ENCODE peak calls at places on chromosome 9, in seven cellular contexts. A is SJCRH30; K is CD8-positive, alpha-beta memory T cell; S is prostate gland; L is IMR-90; X is upper lobe of left lung; H is PC-9. Y is an unnamed sample.

GRCh38 chr9:6590772-6591384 is 54.7 kb downstream of the GLDC start:
- DNase-seq in A (no peak), K (no peak), S (no peak), L (no peak), X (no peak), H (peak; percentile 79), Y (no peak)

GRCh38 chr9:12889402-12890106 is 114.7 kb downstream of the LURAP1L start:
- DNase-seq in A (no peak), K (no peak), S (no peak), L (no peak), X (no peak), H (no peak), Y (no peak)

GRCh38 chr9:129336601-129337286 is 158.7 kb upstream of the IER5L start:
- DNase-seq in A (no peak), K (peak; percentile 53), S (peak; percentile 75), L (peak; percentile 55), X (peak; percentile 90), H (no peak), Y (no peak)

GRCh38 chr9:22044583-22044982 is 35.5 kb upstream of the CDKN2B start:
- DNase-seq in A (peak; percentile 14), K (no peak), S (no peak), L (peak; percentile 87), X (no peak), H (peak; percentile 53), Y (no peak)

GRCh38 chr9:26656003-26656940 is 236.3 kb downstream of the CAAP1 start:
- DNase-seq in A (peak; percentile 72), K (no peak), S (peak; percentile 8), L (peak; percentile 15), X (no peak), H (no peak), Y (no peak)

GRCh38 chr9:34628656-34629491 is at the start of gene ARID3C:
- DNase-seq in A (no peak), K (no peak), S (no peak), L (no peak), X (peak; percentile 92), H (no peak), Y (no peak)

GRCh38 chr9:121837113-121838010 is 185.9 kb downstream of the DAB2IP start:
- DNase-seq in A (no peak), K (no peak), S (no peak), L (peak; percentile 85), X (peak; percentile 12), H (no peak), Y (peak; percentile 51)

GRCh38 chr9:5140151-5140550 is 45.3 kb downstream of the INSL6 start:
- DNase-seq in A (no peak), K (no peak), S (no peak), L (peak; percentile 4), X (no peak), H (no peak), Y (no peak)

GRCh38 chr9:69168709-69169217 is 5.3 kb upstream of the TJP2 start:
- DNase-seq in A (no peak), K (peak; percentile 48), S (peak; percentile 66), L (peak; percentile 82), X (no peak), H (peak; percentile 85), Y (peak; percentile 16)

GRCh38 chr9:127852829-127853228 is 1.6 kb downstream of the ENG start:
- DNase-seq in A (no peak), K (no peak), S (no peak), L (no peak), X (no peak), H (no peak), Y (no peak)

GRCh38 chr9:79976501-79977444 is 405.0 kb downstream of the TLE4 start:
- DNase-seq in A (peak; percentile 74), K (no peak), S (no peak), L (no peak), X (peak; percentile 49), H (no peak), Y (no peak)

GRCh38 chr9:94922691-94923107 is 196.2 kb downstream of the AOPEP start:
- DNase-seq in A (no peak), K (no peak), S (peak; percentile 53), L (peak; percentile 64), X (no peak), H (peak; percentile 84), Y (no peak)

GRCh38 chr9:37364751-37365360 is 57.6 kb upstream of the GRHPR start:
- DNase-seq in A (no peak), K (no peak), S (no peak), L (no peak), X (no peak), H (no peak), Y (no peak)

GRCh38 chr9:20980713-20981481 is 50.5 kb downstream of the HACD4 start:
- DNase-seq in A (peak; percentile 14), K (no peak), S (peak; percentile 11), L (peak; percentile 93), X (no peak), H (no peak), Y (peak; percentile 40)

DNA sequence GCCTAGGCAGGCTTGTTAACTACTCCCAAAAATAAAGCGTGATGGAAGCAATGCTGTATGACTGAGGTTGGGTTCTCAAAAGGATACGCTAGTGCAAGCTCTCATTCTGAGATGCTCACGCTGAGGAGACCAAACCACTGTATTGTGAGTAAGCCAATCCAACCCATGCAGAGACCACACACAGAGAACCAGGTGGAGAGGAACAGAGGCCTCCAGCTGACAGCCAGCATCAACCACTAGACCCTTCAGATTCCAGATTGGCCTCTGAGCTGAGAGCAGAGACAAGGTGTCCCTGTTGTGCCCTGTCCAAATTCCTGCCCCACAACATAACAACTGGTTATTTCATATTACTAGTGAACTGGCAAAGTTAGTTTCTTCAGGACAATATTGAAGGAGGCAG is 4.5 kb downstream of the TSTD2 start:
- DNase-seq in A (peak; percentile 90), K (no peak), S (no peak), L (no peak), X (no peak), H (no peak), Y (no peak)
- H3K27ac ChIP-seq in A (peak overlapping the region; percentile 35), K (no peak overlapping the region), S (no peak overlapping the region), L (no peak overlapping the region), X (no peak overlapping the region), H (no peak overlapping the region), Y (no peak overlapping the region)

GRCh38 chr9:31290731-31291130 is 1093.7 kb upstream of the ACO1 start:
- DNase-seq in A (no peak), K (no peak), S (no peak), L (no peak), X (no peak), H (no peak), Y (no peak)
- H3K4me1 ChIP-seq in A (no peaks in the 10 kb centered on the region), K (no peaks in the 10 kb centered on the region), S (no peaks in the 10 kb centered on the region), L (no peaks in the 10 kb centered on the region), X (no peaks in the 10 kb centered on the region), H (no peaks in the 10 kb centered on the region), Y (no peaks in the 10 kb centered on the region)

DNA sequence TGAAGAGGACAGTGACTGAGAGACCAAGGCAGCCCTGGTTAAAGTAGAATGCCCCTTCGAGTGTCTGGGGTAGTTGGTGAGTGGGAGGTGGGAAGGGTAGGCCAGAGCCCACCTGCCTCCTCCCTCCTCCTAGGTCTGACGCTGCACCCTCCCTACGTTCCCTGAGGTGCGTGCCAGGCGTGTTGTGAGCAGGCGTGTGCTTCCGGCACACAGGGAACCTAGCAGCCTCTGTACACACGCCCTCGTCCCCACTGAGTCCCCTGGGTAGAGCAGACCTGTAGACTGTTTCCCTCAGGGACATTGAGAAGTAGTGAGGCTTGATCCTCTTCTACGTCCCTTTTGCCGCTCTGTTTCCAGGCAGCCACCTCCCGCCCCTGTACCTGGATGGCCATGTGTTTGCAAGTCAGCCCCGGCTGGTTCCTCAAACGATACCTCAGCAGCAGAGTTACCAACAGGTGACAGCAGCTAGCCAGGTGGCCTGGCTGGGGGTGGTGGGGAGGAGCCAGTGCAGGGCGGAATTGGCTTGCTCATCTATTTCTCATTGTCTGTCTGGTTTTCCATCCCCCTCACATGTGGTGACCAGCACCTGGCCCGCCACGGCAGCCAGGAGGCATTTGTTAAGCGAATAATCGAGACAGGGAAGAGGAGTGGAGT is 16.9 kb upstream of the POMT1 start:
- DNase-seq in A (no peak), K (no peak), S (no peak), L (no peak), X (no peak), H (no peak), Y (no peak)
- H3K27ac ChIP-seq in A (no peak overlapping the region), K (no peak overlapping the region), S (peak overlapping the region; percentile 35), L (no peak overlapping the region), X (no peak overlapping the region), H (no peak overlapping the region), Y (no peak overlapping the region)

GRCh38 chr9:135889564-135890189 is 17.7 kb downstream of the CAMSAP1 start:
- DNase-seq in A (no peak), K (no peak), S (no peak), L (no peak), X (no peak), H (no peak), Y (no peak)
- H3K4me1 ChIP-seq in A (peaks cover 18% of the 10 kb centered on the region), K (peaks cover 54% of the 10 kb centered on the region), S (peaks cover 12% of the 10 kb centered on the region), L (peaks cover 24% of the 10 kb centered on the region), X (peaks cover 46% of the 10 kb centered on the region), H (no peaks in the 10 kb centered on the region), Y (peaks cover 38% of the 10 kb centered on the region)

DNA sequence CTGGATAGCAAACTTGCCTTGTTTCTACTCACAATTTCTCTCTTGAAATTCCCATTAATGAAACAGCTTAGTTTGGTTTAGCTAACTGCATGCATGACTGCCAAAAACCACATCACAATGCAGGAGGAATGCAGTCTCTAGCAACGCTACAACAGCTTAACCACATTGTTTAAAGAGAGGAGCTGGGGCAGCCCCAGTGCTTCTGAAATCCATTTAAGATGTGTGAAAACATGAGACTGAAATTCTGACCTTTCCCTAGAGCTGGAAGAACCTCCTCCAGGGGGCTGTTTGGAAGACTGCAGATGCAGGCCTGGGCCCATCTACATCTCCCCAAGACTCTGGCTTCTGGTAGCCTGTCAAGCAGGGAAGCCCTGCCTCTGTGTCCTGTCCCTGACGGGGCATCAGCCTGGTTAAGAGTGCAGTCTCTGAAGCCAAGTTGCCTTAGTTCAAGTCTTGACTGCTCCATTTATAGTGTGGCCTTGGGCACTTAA is 157.1 kb downstream of the ZNF462 start:
- DNase-seq in A (peak; percentile 72), K (no peak), S (no peak), L (peak; percentile 96), X (no peak), H (peak; percentile 37), Y (no peak)
- H3K27ac ChIP-seq in A (no peak overlapping the region), K (no peak overlapping the region), S (no peak overlapping the region), L (no peak overlapping the region), X (no peak overlapping the region), H (no peak overlapping the region), Y (no peak overlapping the region)